ENCODE peak calls at places on chromosome 11, in four cellular contexts. One of them, this sample, is unnamed.

GRCh38 chr11:74877132-74877531 is 71.8 kb downstream of the XRRA1 start:
- DNase-seq in pancreas: no peak
- DNase-seq in AG04450: no peak
- DNase-seq in astrocyte of the cerebellum: no peak
- DNase-seq in this sample: no peak

GRCh38 chr11:65440831-65441499 is 18.4 kb downstream of the NEAT1 start:
- DNase-seq in pancreas: no peak
- DNase-seq in AG04450: no peak
- DNase-seq in astrocyte of the cerebellum: no peak
- DNase-seq in this sample: no peak

GRCh38 chr11:65436412-65437032 is 13.9 kb downstream of the NEAT1 start:
- DNase-seq in pancreas: no peak
- DNase-seq in AG04450: no peak
- DNase-seq in astrocyte of the cerebellum: no peak
- DNase-seq in this sample: no peak

GRCh38 chr11:80980221-80980620 is 1539.4 kb upstream of the TENM4 start:
- DNase-seq in pancreas: no peak
- DNase-seq in AG04450: peak; percentile 1
- DNase-seq in astrocyte of the cerebellum: peak; percentile 8
- DNase-seq in this sample: no peak

GRCh38 chr11:74577624-74578396 is 14.6 kb upstream of the POLD3 start:
- DNase-seq in pancreas: peak; percentile 53
- DNase-seq in AG04450: no peak
- DNase-seq in astrocyte of the cerebellum: peak; percentile 6
- DNase-seq in this sample: no peak

GRCh38 chr11:127191689-127192088 is 191.1 kb upstream of the KIRREL3 start:
- DNase-seq in pancreas: no peak
- DNase-seq in AG04450: no peak
- DNase-seq in astrocyte of the cerebellum: no peak
- DNase-seq in this sample: no peak

GRCh38 chr11:77467233-77467632 is 6.7 kb downstream of the PAK1 start:
- DNase-seq in pancreas: no peak
- DNase-seq in AG04450: no peak
- DNase-seq in astrocyte of the cerebellum: no peak
- DNase-seq in this sample: no peak

GRCh38 chr11:14360976-14361375 is 2.0 kb upstream of the RRAS2 start:
- DNase-seq in pancreas: no peak
- DNase-seq in AG04450: no peak
- DNase-seq in astrocyte of the cerebellum: no peak
- DNase-seq in this sample: no peak

GRCh38 chr11:32400196-32400595 is 35.1 kb downstream of the WT1 start:
- DNase-seq in pancreas: no peak
- DNase-seq in AG04450: no peak
- DNase-seq in astrocyte of the cerebellum: peak; percentile 4
- DNase-seq in this sample: no peak

GRCh38 chr11:29159552-29160465 is 857.0 kb downstream of the KCNA4 start:
- DNase-seq in pancreas: peak; percentile 9
- DNase-seq in AG04450: peak; percentile 55
- DNase-seq in astrocyte of the cerebellum: peak; percentile 67
- DNase-seq in this sample: peak; percentile 36

GRCh38 chr11:36131719-36132349 is 157.4 kb downstream of the COMMD9 start:
- DNase-seq in pancreas: no peak
- DNase-seq in AG04450: no peak
- DNase-seq in astrocyte of the cerebellum: no peak
- DNase-seq in this sample: no peak

GRCh38 chr11:26649884-26650283 is 72.0 kb downstream of the SLC5A12 start:
- DNase-seq in pancreas: peak; percentile 50
- DNase-seq in AG04450: peak; percentile 32
- DNase-seq in astrocyte of the cerebellum: peak; percentile 59
- DNase-seq in this sample: peak; percentile 29

GRCh38 chr11:88250566-88251080 is 75.4 kb upstream of the RAB38 start:
- DNase-seq in pancreas: no peak
- DNase-seq in AG04450: no peak
- DNase-seq in astrocyte of the cerebellum: no peak
- DNase-seq in this sample: no peak

GRCh38 chr11:4065601-4066377 is 28.8 kb upstream of the RRM1 start:
- DNase-seq in pancreas: no peak
- DNase-seq in AG04450: no peak
- DNase-seq in astrocyte of the cerebellum: no peak
- DNase-seq in this sample: no peak

GRCh38 chr11:124724854-124725718 is 14.7 kb upstream of the NRGN start:
- DNase-seq in pancreas: no peak
- DNase-seq in AG04450: no peak
- DNase-seq in astrocyte of the cerebellum: no peak
- DNase-seq in this sample: no peak

GRCh38 chr11:57276857-57277505 is 39.9 kb upstream of the APLNR start:
- DNase-seq in pancreas: no peak
- DNase-seq in AG04450: no peak
- DNase-seq in astrocyte of the cerebellum: no peak
- DNase-seq in this sample: no peak

DNA sequence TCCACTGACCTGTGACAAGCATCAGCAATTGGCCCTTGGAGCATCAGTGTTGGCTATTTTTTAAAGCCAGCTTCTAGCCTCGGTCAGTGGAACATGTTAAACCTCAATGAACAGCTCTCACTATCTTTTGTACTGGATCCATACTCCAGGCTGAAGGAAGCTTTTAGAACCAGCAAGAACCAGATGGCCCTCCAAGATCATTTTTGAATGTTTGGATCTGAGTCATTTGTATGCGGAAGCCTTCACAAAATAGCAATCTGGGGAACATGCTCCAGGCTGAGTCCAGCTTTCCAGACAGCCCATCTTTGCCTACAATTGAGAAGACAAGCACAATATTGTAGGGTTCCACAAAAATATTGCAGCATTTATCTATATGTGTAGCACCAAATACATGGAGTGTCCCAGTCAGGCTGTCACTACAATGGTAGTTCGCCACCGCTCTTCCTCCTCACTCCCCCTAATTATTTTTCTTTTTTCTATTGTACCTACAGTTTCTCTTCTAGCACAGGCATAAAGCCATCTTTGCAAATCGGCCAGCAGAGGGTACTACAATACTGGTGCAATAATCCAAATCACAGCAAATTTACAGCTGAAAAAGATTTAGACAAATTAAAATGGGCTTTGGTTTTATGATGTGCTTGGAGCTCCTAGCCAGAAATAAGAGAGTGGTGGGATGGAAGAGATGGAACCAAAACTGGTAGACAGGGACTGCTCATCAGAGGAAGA is 177.4 kb upstream of the BLID start:
- DNase-seq in pancreas: no peak
- DNase-seq in AG04450: no peak
- DNase-seq in astrocyte of the cerebellum: peak; percentile 6
- DNase-seq in this sample: no peak
- TF ChIP-seq CTCF in pancreas: no peak
- TF ChIP-seq CTCF in AG04450: peak; percentile 37
- TF ChIP-seq CTCF in astrocyte of the cerebellum: peak; percentile 36
- TF ChIP-seq CTCF in this sample: no peak

GRCh38 chr11:89498845-89499448 is 7.8 kb upstream of the NOX4 start:
- DNase-seq in pancreas: no peak
- DNase-seq in AG04450: no peak
- DNase-seq in astrocyte of the cerebellum: no peak
- DNase-seq in this sample: no peak
- TF ChIP-seq CTCF in pancreas: no peak
- TF ChIP-seq CTCF in AG04450: no peak
- TF ChIP-seq CTCF in astrocyte of the cerebellum: peak; percentile 8
- TF ChIP-seq CTCF in this sample: no peak

DNA sequence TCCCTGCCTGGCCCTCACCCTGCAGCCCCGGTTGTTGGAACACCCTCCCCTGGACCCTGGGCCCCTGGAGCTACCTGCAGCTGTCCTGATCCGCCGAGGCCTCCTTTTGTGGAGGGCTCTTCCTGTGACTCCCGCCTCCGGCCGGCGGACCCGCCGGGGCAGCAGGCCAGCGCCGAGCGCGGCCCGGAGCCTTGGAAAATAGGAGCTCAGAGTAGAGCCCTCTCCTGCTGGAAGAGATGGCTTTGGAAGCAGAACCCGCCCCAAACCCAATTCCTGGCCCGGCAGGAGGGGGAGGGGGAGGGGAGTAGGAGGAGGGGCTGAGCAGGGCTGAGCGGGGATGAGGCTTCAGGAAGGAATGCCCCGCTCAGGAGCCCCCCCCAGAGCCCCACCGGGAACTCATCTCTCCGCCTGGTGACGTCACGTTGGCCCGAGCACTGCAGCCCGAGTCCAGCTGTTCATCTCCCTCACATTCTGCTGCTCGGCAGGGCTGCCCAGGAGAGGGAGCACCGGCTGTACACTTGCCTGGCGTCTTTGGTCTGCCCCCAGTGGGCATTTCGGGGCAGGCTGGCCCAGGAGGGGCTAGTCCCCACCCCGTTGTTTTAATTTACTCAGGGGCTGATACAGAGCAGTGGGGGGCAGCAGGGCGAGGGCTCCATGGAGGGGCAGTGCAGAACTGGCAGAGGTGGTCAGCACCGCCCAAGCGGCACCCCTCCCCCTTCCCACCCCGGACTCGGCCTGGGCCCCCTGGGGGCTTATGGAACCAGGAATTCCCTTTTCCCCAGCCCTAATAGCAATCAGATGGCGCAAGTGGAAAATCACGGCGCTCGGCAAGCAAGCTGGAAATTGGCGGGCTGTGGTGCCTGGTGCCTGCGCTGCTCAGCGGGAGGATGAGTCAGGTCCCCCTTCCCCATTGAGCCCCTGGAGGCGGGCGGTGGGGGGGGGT is at the start of gene MRGPRF:
- DNase-seq in pancreas: peak; percentile 33
- DNase-seq in AG04450: peak; percentile 84
- DNase-seq in astrocyte of the cerebellum: peak; percentile 57
- DNase-seq in this sample: no peak
- TF ChIP-seq CTCF in pancreas: no peak
- TF ChIP-seq CTCF in AG04450: peak; percentile 81
- TF ChIP-seq CTCF in astrocyte of the cerebellum: peak; percentile 67
- TF ChIP-seq CTCF in this sample: peak; percentile 93

GRCh38 chr11:44316388-44317240 is 6.7 kb upstream of the ALX4 start:
- DNase-seq in pancreas: no peak
- DNase-seq in AG04450: no peak
- DNase-seq in astrocyte of the cerebellum: no peak
- DNase-seq in this sample: no peak
- TF ChIP-seq CTCF in pancreas: no peak
- TF ChIP-seq CTCF in AG04450: no peak
- TF ChIP-seq CTCF in astrocyte of the cerebellum: no peak
- TF ChIP-seq CTCF in this sample: no peak

DNA sequence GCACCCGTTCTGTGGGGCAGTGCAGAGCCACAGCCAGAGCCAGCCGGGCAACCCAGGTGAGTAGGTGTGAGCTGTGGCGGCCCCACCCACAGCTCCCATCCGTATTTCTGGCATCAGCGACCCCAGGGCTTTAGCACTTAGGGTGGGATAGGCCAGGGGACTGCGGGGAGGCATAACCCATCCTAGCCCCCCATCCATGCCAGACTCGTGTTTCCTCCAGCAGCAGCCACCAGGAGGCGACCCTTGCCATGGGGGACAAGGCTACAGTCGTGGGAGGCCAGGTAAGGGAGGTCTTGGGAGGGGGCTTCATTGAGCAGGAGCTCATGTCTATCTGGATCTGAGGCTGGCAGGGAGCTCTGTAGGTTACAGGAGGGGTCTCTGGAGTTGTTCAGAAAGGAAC is 873 bp downstream of the OTOG start:
- DNase-seq in pancreas: no peak
- DNase-seq in AG04450: no peak
- DNase-seq in astrocyte of the cerebellum: no peak
- DNase-seq in this sample: no peak
- TF ChIP-seq CTCF in pancreas: no peak
- TF ChIP-seq CTCF in AG04450: peak; percentile 3
- TF ChIP-seq CTCF in astrocyte of the cerebellum: no peak
- TF ChIP-seq CTCF in this sample: no peak

This sample was measured in AG04449.